ENCODE peak calls at places on chromosome 19, in four cellular contexts. B is CD8-positive, alpha-beta memory T cell; F is uterus; V is CD8-positive, alpha-beta T cell. W is an unnamed sample.

GRCh38 chr19:10654610-10655456 is 687 bp downstream of the ILF3 start:
- DNase-seq in B (peak), F (peak), V (peak), W (peak)

GRCh38 chr19:6654347-6655310 is 15.3 kb downstream of the TNFSF14 start:
- DNase-seq in B (peak), F (no peak), V (peak), W (no peak)

GRCh38 chr19:48918801-48919247 is 14.7 kb upstream of the DHDH start:
- DNase-seq in B (no peak), F (no peak), V (no peak), W (no peak)

GRCh38 chr19:5823579-5824281 is 15.8 kb downstream of the FUT6 start:
- DNase-seq in B (no peak), F (no peak), V (no peak), W (no peak)

GRCh38 chr19:50669319-50670101 is 20.3 kb downstream of the C19orf81 start:
- DNase-seq in B (no peak), F (no peak), V (peak), W (no peak)

GRCh38 chr19:56170261-56170660 is 5.5 kb upstream of the GALP start:
- DNase-seq in B (no peak), F (no peak), V (no peak), W (no peak)

GRCh38 chr19:49502866-49503581 is 6.8 kb downstream of the RPS11 start:
- DNase-seq in B (peak), F (peak), V (no peak), W (no peak)

GRCh38 chr19:54294539-54294938 is 13.6 kb upstream of the LILRB2 start:
- DNase-seq in B (no peak), F (no peak), V (no peak), W (no peak)

GRCh38 chr19:39112338-39112890 is 13.2 kb upstream of the PAK4 start:
- DNase-seq in B (no peak), F (no peak), V (no peak), W (no peak)

GRCh38 chr19:11018179-11018578 is 57.3 kb downstream of the SMARCA4 start:
- DNase-seq in B (no peak), F (peak), V (no peak), W (no peak)

GRCh38 chr19:32924200-32924599 is 47.6 kb downstream of the CEP89 start:
- DNase-seq in B (no peak), F (no peak), V (no peak), W (no peak)

GRCh38 chr19:49954092-49954825 is 6.7 kb downstream of the SIGLEC11 start:
- DNase-seq in B (no peak), F (no peak), V (no peak), W (no peak)

GRCh38 chr19:18649371-18650047 is 12.7 kb downstream of the KLHL26 start:
- DNase-seq in B (no peak), F (peak), V (no peak), W (peak)

GRCh38 chr19:56271096-56271495 is 1.5 kb upstream of the EDDM13 start:
- DNase-seq in B (no peak), F (no peak), V (no peak), W (no peak)

GRCh38 chr19:42363614-42364346 is 26.3 kb downstream of the CNFN start:
- DNase-seq in B (no peak), F (no peak), V (no peak), W (no peak)

GRCh38 chr19:3094638-3095374 is 644 bp downstream of the GNA11 start:
- DNase-seq in B (no peak), F (no peak), V (no peak), W (no peak)

GRCh38 chr19:5219551-5220304 is 120.9 kb downstream of the PTPRS start:
- DNase-seq in B (no peak), F (no peak), V (no peak), W (no peak)

GRCh38 chr19:54168174-54168917 is 4.6 kb downstream of the TMC4 start:
- DNase-seq in B (peak), F (peak), V (peak), W (peak)

GRCh38 chr19:48487544-48487943 is 18.4 kb downstream of the CYTH2 start:
- DNase-seq in B (no peak), F (no peak), V (no peak), W (no peak)

GRCh38 chr19:55353803-55354697 is 469 bp downstream of the COX6B2 start:
- DNase-seq in B (peak), F (peak), V (peak), W (peak)

GRCh38 chr19:54209748-54210494 is 9.3 kb downstream of the RPS9 start:
- DNase-seq in B (no peak), F (peak), V (no peak), W (peak)

GRCh38 chr19:3131168-3131567 is 4.7 kb upstream of the GNA15 start:
- DNase-seq in B (no peak), F (no peak), V (no peak), W (no peak)

GRCh38 chr19:47469719-47470118 is 2.0 kb downstream of the SLC8A2 start:
- DNase-seq in B (no peak), F (no peak), V (no peak), W (no peak)

GRCh38 chr19:47471733-47472457 is at the start of gene SLC8A2:
- DNase-seq in B (peak), F (peak), V (peak), W (peak)

GRCh38 chr19:47469419-47469700 is 2.3 kb downstream of the SLC8A2 start:
- DNase-seq in B (no peak), F (no peak), V (no peak), W (no peak)

GRCh38 chr19:47471381-47471732 is 336 bp downstream of the SLC8A2 start:
- DNase-seq in B (no peak), F (no peak), V (no peak), W (no peak)

DNA sequence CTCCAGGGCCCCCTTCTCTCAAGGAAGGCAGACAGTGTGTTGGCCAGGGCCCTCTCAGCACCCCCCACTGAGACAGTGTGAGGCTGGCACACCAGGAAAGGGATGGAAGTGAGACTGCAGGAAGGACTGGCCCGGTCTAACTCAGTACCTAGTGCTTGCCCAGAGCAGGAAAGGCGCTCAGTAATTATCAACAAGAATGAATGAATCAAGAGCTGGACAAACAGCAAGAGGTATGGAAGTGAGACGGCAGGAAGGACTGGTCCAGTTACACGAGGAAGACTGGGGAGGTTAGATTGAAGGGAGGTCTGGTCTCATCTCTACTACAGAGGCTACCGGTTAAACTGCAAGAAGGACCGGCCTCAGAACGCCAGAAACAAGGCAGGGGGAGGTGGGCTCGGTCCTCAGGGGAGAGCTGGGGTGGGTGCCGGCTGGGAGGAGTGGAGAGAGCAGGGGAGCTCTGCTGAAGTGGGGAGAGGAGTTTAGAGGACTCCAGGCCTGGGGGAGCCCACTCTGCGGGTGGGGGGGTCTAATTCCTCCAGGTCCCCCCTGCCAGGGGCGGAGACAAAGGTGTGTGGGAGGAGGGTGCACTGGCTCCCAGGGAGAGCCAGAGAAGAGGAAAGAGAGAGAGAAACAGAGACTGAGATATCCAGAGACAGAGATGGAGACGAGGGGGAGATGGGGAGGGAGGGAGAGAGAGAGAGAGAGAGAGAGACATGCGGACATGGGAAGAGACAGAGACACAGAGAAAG is 1.1 kb downstream of the SLC8A2 start:
- DNase-seq in B (no peak), F (no peak), V (no peak), W (no peak)
- H3K27ac ChIP-seq in B (no peak), F (peak), V (no peak), W (no peak)

DNA sequence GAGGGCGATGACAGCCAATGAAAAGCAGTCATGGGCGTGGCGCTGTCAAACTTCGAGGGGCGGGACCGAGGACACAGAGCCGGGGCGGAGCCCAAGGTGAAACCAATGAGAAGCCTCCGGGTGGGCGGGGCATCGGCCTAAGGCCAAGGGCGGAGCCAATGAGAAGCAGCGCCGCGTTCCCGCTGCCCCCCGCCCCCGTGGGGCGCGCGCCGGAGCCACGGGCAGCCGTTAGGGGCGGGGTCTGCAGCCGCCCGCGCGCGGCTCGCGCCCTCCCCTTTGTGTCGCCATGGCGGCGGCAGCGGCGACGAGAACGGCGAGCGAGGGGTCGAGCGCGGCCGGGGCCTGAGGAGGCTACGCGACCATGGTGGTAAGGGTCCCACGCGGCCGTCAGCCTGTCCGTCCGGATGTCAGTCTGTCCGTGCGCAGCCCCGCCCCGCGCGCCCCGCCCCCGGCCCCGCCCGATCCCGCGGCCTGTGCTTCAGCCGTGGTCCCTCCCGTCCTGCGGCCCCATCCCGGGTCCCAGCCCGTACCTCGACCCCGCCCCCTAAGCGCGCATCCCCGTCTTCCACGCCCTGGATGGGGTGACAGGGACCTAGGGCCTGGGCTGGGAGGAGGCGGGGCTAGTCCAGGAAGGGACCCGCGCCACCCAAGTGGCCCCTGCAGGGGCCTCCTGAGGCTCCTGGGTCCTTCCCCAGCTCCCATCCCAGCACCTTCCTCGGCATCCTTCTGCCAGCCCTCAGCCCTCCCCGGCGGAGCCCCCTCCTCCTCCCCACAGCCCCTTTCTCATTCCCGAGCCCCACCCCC is at the start of gene ARHGAP33:
- DNase-seq in B (peak), F (peak), V (peak), W (peak)
- H3K27ac ChIP-seq in B (no peak), F (peak), V (no peak), W (peak)

GRCh38 chr19:347946-348861 is 3.6 kb upstream of the MIER2 start:
- DNase-seq in B (no peak), F (no peak), V (no peak), W (no peak)
- H3K27ac ChIP-seq in B (no peak), F (no peak), V (no peak), W (no peak)

GRCh38 chr19:44646049-44646416 is 2.3 kb downstream of the PVR start:
- DNase-seq in B (no peak), F (no peak), V (no peak), W (no peak)
- H3K27ac ChIP-seq in B (no peak), F (no peak), V (no peak), W (peak)

DNA sequence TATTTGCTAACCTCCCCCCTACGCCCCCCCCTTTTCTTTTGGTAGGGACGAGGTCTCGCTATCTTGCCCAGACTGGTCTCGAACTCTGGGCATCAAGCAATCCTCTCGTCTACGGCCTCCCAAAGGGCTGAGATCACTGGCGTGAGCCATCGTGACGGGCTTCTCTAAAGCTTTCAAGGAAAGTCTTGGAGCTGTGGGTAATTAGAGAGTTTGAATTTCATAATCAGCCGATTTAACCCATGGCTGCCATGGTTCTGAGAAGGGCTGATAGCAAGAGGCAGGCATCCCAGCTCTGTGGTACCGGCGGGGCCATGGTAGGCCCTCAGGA is 679 bp upstream of the ABHD8 start:
- DNase-seq in B (no peak), F (peak), V (no peak), W (no peak)
- H3K27ac ChIP-seq in B (peak), F (peak), V (no peak), W (peak)